ENCODE peak calls at places on chromosomes 7 and 10, in seven cellular contexts. W, I, K, U, T, N and P are unnamed samples.

GRCh38 chr10:118584181-118584954 is 11.1 kb downstream of the PRLHR start:
- DNase-seq in W (no peak), I (no peak), K (peak), U (no peak), T (no peak), N (peak), P (peak)

GRCh38 chr7:106452031-106452851 is 167.5 kb upstream of the NAMPT start:
- DNase-seq in W (no peak), I (peak), K (no peak), U (no peak), T (no peak), N (no peak), P (no peak)

GRCh38 chr7:99383791-99384370 is 9.4 kb downstream of the ARPC1B start:
- DNase-seq in W (no peak), I (no peak), K (no peak), U (no peak), T (no peak), N (no peak), P (no peak)

GRCh38 chr7:41190615-41191014 is 512.3 kb downstream of the INHBA start:
- DNase-seq in W (no peak), I (no peak), K (no peak), U (no peak), T (no peak), N (no peak), P (no peak)

GRCh38 chr10:112215342-112215774 is 31.8 kb upstream of the GPAM start:
- DNase-seq in W (no peak), I (no peak), K (no peak), U (no peak), T (no peak), N (no peak), P (peak)

GRCh38 chr7:418636-419280 is 100.9 kb downstream of the PDGFA start:
- DNase-seq in W (no peak), I (no peak), K (no peak), U (no peak), T (no peak), N (no peak), P (no peak)

GRCh38 chr7:110170762-110171161 is 920.2 kb upstream of the LRRN3 start:
- DNase-seq in W (no peak), I (peak), K (peak), U (no peak), T (no peak), N (no peak), P (peak)

GRCh38 chr10:24202181-24202570 is 6.8 kb upstream of the KIAA1217 start:
- DNase-seq in W (no peak), I (peak), K (no peak), U (peak), T (no peak), N (no peak), P (no peak)

GRCh38 chr7:12133865-12134264 is 77.2 kb upstream of the TMEM106B start:
- DNase-seq in W (no peak), I (no peak), K (no peak), U (no peak), T (no peak), N (no peak), P (no peak)

GRCh38 chr10:73771722-73772279 is 10.0 kb upstream of the CHCHD1 start:
- DNase-seq in W (no peak), I (peak), K (no peak), U (peak), T (no peak), N (peak), P (peak)

GRCh38 chr10:114151486-114151885 is 22.5 kb downstream of the CCDC186 start:
- DNase-seq in W (no peak), I (no peak), K (peak), U (no peak), T (no peak), N (peak), P (peak)

GRCh38 chr10:20535846-20536245 is 361.3 kb downstream of the NEBL start:
- DNase-seq in W (no peak), I (no peak), K (peak), U (no peak), T (no peak), N (no peak), P (no peak)

GRCh38 chr10:88389456-88389855 is 193.7 kb downstream of the RNLS start:
- DNase-seq in W (no peak), I (peak), K (peak), U (no peak), T (no peak), N (peak), P (peak)

GRCh38 chr7:36203081-36203775 is 50.2 kb downstream of the EEPD1 start:
- DNase-seq in W (peak), I (peak), K (no peak), U (no peak), T (no peak), N (no peak), P (no peak)

GRCh38 chr10:93068411-93069244 is 5.1 kb upstream of the CYP26A1 start:
- DNase-seq in W (no peak), I (no peak), K (peak), U (peak), T (no peak), N (no peak), P (peak)

GRCh38 chr7:100137851-100138760 is 10.6 kb upstream of the LAMTOR4 start:
- DNase-seq in W (no peak), I (no peak), K (no peak), U (no peak), T (no peak), N (no peak), P (no peak)

GRCh38 chr7:2754086-2754485 is 66.1 kb downstream of the AMZ1 start:
- DNase-seq in W (no peak), I (no peak), K (no peak), U (no peak), T (no peak), N (no peak), P (no peak)

GRCh38 chr7:76272142-76272541 is 30.3 kb upstream of the HSPB1 start:
- DNase-seq in W (no peak), I (no peak), K (no peak), U (no peak), T (no peak), N (no peak), P (no peak)

GRCh38 chr10:96359616-96360015 is 814 bp upstream of the OPALIN start:
- DNase-seq in W (no peak), I (no peak), K (no peak), U (no peak), T (no peak), N (no peak), P (no peak)

GRCh38 chr7:84949067-84949466 is 237.8 kb downstream of the SEMA3D start:
- DNase-seq in W (no peak), I (no peak), K (no peak), U (no peak), T (no peak), N (no peak), P (peak)

GRCh38 chr7:69364814-69365587 is 233.3 kb upstream of the AUTS2 start:
- DNase-seq in W (no peak), I (no peak), K (no peak), U (no peak), T (no peak), N (no peak), P (no peak)

GRCh38 chr10:79939969-79940368 is 8.9 kb downstream of the SFTPD start:
- DNase-seq in W (no peak), I (no peak), K (no peak), U (no peak), T (no peak), N (no peak), P (no peak)

GRCh38 chr7:135801045-135801693 is 52.6 kb upstream of the FAM180A start:
- DNase-seq in W (peak), I (peak), K (peak), U (no peak), T (no peak), N (peak), P (peak)

GRCh38 chr10:73916761-73917470 is 6.0 kb downstream of the PLAU start:
- DNase-seq in W (no peak), I (no peak), K (peak), U (no peak), T (no peak), N (no peak), P (peak)

GRCh38 chr7:97272237-97272975 is 154.9 kb downstream of the SDHAF3 start:
- DNase-seq in W (no peak), I (no peak), K (no peak), U (no peak), T (no peak), N (no peak), P (no peak)

GRCh38 chr7:157309990-157310668 is 26.7 kb upstream of the DNAJB6 start:
- DNase-seq in W (no peak), I (peak), K (peak), U (peak), T (peak), N (peak), P (peak)

GRCh38 chr10:130202984-130203617 is 66.9 kb downstream of the GLRX3 start:
- DNase-seq in W (no peak), I (no peak), K (no peak), U (no peak), T (no peak), N (no peak), P (no peak)

GRCh38 chr7:130897515-130898419 is 163.8 kb upstream of the KLF14 start:
- DNase-seq in W (no peak), I (no peak), K (no peak), U (no peak), T (no peak), N (no peak), P (no peak)

GRCh38 chr10:92880233-92880861 is 32.0 kb downstream of the EXOC6 start:
- DNase-seq in W (peak), I (peak), K (peak), U (no peak), T (no peak), N (peak), P (peak)

GRCh38 chr10:45551387-45551786 is 121.2 kb downstream of the ZFAND4 start:
- DNase-seq in W (no peak), I (no peak), K (no peak), U (no peak), T (no peak), N (no peak), P (no peak)
- H2BK5ac ChIP-seq in W (no peak), I (no peak), K (no peak), U (no peak), T (no peak), N (no peak), P (no peak)

GRCh38 chr7:21355406-21355874 is 72.4 kb upstream of the SP4 start:
- DNase-seq in W (no peak), I (no peak), K (no peak), U (no peak), T (no peak), N (no peak), P (no peak)
- H2BK5ac ChIP-seq in W (no peak), I (no peak), K (no peak), U (no peak), T (no peak), N (no peak), P (no peak)

GRCh38 chr7:91491868-91492267 is 227.6 kb downstream of the FZD1 start:
- DNase-seq in W (no peak), I (no peak), K (no peak), U (no peak), T (no peak), N (no peak), P (no peak)

GRCh38 chr7:91492773-91493172 is 228.5 kb downstream of the FZD1 start:
- DNase-seq in W (no peak), I (no peak), K (no peak), U (no peak), T (no peak), N (no peak), P (no peak)

GRCh38 chr7:91496251-91496820 is 232.1 kb downstream of the FZD1 start:
- DNase-seq in W (no peak), I (no peak), K (no peak), U (no peak), T (no peak), N (no peak), P (no peak)

DNA sequence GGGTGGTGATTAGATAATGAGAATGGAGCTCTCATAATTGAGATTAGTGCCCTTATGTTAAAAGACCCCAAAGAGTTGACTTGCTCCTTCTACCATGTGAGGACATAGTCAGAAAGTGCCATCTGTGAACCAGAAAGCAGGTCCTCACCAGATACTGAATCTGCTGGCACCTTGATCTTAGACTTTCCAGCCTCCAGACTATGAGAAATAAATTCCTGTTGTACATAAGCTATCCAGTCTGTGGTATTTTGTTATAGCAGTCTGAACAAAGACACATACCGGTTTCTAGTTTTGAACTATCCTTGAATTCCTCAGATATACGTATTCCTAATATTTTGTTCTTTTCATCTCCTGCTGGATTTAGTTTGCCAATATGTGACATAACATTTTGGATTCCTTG is 228.1 kb downstream of the FZD1 start:
- DNase-seq in W (no peak), I (no peak), K (no peak), U (no peak), T (no peak), N (no peak), P (no peak)
- H2BK5ac ChIP-seq in W (no peak), I (no peak), K (no peak), U (no peak), T (no peak), N (no peak), P (no peak)

GRCh38 chr10:71014021-71014782 is 125.8 kb upstream of the PCBD1 start:
- DNase-seq in W (no peak), I (no peak), K (no peak), U (no peak), T (no peak), N (no peak), P (no peak)

GRCh38 chr10:71021402-71021801 is 133.0 kb upstream of the PCBD1 start:
- DNase-seq in W (no peak), I (no peak), K (no peak), U (no peak), T (no peak), N (no peak), P (no peak)

GRCh38 chr10:71010730-71011129 is 122.4 kb upstream of the PCBD1 start:
- DNase-seq in W (no peak), I (no peak), K (no peak), U (no peak), T (no peak), N (no peak), P (no peak)

GRCh38 chr10:71011141-71011540 is 122.8 kb upstream of the PCBD1 start:
- DNase-seq in W (no peak), I (peak), K (no peak), U (no peak), T (no peak), N (no peak), P (no peak)

DNA sequence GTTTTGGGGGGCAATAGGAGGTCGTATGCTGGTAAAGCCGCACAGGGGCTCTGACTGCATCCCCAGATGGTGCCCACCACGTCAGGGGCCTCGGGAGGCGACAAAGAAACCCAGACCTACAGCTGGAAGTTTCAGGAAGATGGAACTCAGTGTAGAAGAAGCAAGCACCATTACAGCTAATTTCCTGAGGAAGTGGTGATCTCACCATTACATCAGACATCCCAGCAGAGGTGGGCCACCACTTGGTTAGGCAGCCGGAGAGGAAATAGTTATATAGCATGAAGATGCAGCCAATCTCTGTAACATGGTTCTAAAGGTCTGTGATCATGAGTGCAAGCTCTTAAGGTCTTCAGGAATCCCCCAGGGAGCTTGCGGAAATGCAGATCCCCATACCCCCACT is 127.3 kb upstream of the PCBD1 start:
- DNase-seq in W (no peak), I (no peak), K (no peak), U (no peak), T (no peak), N (no peak), P (no peak)
- H2BK5ac ChIP-seq in W (no peak), I (no peak), K (no peak), U (no peak), T (no peak), N (no peak), P (no peak)

DNA sequence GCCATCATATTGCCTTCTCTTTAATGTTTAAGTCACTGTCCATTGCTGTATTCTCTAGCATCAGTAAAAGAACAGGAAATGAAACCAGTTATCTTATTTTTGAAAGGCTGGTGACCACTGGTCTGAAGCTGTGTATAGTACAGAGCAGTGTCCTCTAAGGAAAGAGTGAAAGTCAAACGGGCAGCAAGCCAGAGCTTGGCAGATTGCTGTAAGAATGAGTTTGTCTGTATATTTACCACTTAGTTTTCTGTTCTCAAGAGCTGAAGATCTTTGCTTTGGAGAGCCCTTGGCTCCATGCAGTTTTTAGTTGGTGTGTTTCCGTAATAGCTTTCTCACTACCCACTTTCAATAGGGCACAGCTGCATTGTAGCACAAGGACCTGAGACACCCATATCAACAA is 31.9 kb downstream of the PCBD1 start:
- DNase-seq in W (no peak), I (no peak), K (no peak), U (no peak), T (no peak), N (no peak), P (no peak)
- H2BK5ac ChIP-seq in W (no peak), I (no peak), K (no peak), U (no peak), T (no peak), N (no peak), P (no peak)

DNA sequence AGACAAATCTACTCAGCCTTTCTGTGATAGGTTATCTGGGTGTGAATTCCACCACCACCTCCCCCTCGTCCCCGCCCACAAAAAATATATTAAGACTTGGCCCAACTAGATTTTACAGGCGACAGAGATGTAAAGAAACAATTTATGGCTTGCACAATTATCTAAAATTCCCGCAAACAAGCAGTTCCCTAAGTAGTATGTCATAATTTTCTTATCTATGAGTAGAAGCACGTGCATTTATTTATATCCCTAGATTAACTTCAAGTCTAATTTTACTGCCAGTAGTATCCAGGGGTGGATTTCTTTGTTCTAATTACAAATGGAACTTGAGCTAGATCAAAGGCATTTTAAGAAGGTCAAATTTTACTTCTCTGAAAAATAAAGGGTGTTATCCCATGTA is 1.7 kb downstream of the TSPAN12 start:
- DNase-seq in W (no peak), I (peak), K (no peak), U (no peak), T (no peak), N (no peak), P (no peak)
- H2BK5ac ChIP-seq in W (no peak), I (no peak), K (no peak), U (no peak), T (no peak), N (no peak), P (no peak)